ENCODE peak calls at places on chromosomes 2 and 18, in nine cellular contexts. R is sigmoid colon, L is Peyer's patch, M is tibial nerve, V is A549, P is IMR-90, J is transverse colon, S is heart left ventricle, Y is adrenal gland. Q is an unnamed sample.

GRCh38 chr2:65436825-65437221 is 4.4 kb upstream of the SPRED2 start:
- DNase-seq in L (no peak), M (no peak), P (no peak), V (no peak), R (no peak), Y (no peak), S (no peak), J (no peak), Q (no peak)

GRCh38 chr2:204849887-204850286 is 304.6 kb downstream of the PARD3B start:
- DNase-seq in P (no peak), S (no peak), Y (no peak), L (no peak), M (no peak), J (no peak), V (no peak), R (no peak), Q (no peak)

GRCh38 chr2:149743842-149744468 is 156.4 kb upstream of the MMADHC start:
- DNase-seq in Y (no peak), L (no peak), J (no peak), M (no peak), S (no peak), V (no peak), P (peak; percentile 97), R (no peak), Q (no peak)

GRCh38 chr2:27086722-27087446 is at the start of gene KHK:
- DNase-seq in J (peak; percentile 77), P (no peak), R (peak; percentile 88), Y (peak; percentile 69), M (no peak), S (peak; percentile 79), V (peak; percentile 94), L (peak; percentile 90), Q (peak; percentile 73)

GRCh38 chr2:148483675-148484074 is 160.9 kb upstream of the EPC2 start:
- DNase-seq in R (no peak), Y (no peak), L (no peak), S (no peak), M (no peak), P (peak; percentile 2), V (no peak), J (no peak), Q (no peak)

GRCh38 chr2:126698991-126699390 is 43.0 kb downstream of the GYPC start:
- DNase-seq in V (no peak), P (no peak), S (no peak), L (no peak), J (no peak), M (no peak), R (no peak), Y (no peak), Q (no peak)

GRCh38 chr2:106547104-106547503 is 59.9 kb downstream of the CD8B2 start:
- DNase-seq in J (no peak), P (no peak), M (no peak), V (no peak), R (peak; percentile 69), S (no peak), Y (no peak), L (no peak), Q (no peak)

GRCh38 chr2:221104391-221104811 is 467.7 kb downstream of the EPHA4 start:
- DNase-seq in R (no peak), L (no peak), V (no peak), M (peak; percentile 36), S (peak; percentile 86), Y (peak; percentile 30), P (peak; percentile 64), J (no peak), Q (peak; percentile 25)

GRCh38 chr18:12278153-12278764 is 24.1 kb downstream of the CIDEA start:
- DNase-seq in J (no peak), R (no peak), Y (no peak), P (peak; percentile 13), L (no peak), V (no peak), S (peak; percentile 24), M (no peak), Q (no peak)

GRCh38 chr2:108922141-108922915 is 66.7 kb downstream of the EDAR start:
- DNase-seq in V (no peak), M (no peak), L (peak; percentile 38), Y (no peak), J (no peak), S (no peak), P (peak; percentile 22), R (peak; percentile 64), Q (no peak)

GRCh38 chr2:174765576-174765975 is 1.3 kb upstream of the CHRNA1 start:
- DNase-seq in M (no peak), P (no peak), J (no peak), L (no peak), S (no peak), V (no peak), R (no peak), Y (no peak), Q (no peak)

GRCh38 chr2:112140413-112140802 is 2.2 kb downstream of the FBLN7 start:
- DNase-seq in V (no peak), J (no peak), S (no peak), M (no peak), Y (no peak), R (no peak), L (no peak), P (no peak), Q (no peak)

GRCh38 chr2:112140899-112141622 is 2.9 kb downstream of the FBLN7 start:
- DNase-seq in P (no peak), Y (no peak), S (peak; percentile 37), M (no peak), V (no peak), R (no peak), L (no peak), J (no peak), Q (no peak)

GRCh38 chr2:112136081-112136480 is 2.1 kb upstream of the FBLN7 start:
- DNase-seq in Y (no peak), S (no peak), J (no peak), V (no peak), L (no peak), M (no peak), P (no peak), R (no peak), Q (no peak)

GRCh38 chr2:112138143-112139032 is at the start of gene FBLN7:
- DNase-seq in P (no peak), S (peak; percentile 73), Y (peak; percentile 49), J (no peak), M (no peak), L (no peak), R (no peak), V (no peak), Q (no peak)

GRCh38 chr2:112137516-112138142 is 556 bp upstream of the FBLN7 start:
- DNase-seq in M (no peak), R (no peak), V (no peak), J (no peak), Y (no peak), S (peak; percentile 32), P (peak; percentile 37), L (no peak), Q (peak; percentile 38)
- TF ChIP-seq POLR2A in M (no peak), R (no peak), V (no peak), J (no peak), Y (no peak), S (no peak), P (no peak), L (no peak), Q (no peak)

DNA sequence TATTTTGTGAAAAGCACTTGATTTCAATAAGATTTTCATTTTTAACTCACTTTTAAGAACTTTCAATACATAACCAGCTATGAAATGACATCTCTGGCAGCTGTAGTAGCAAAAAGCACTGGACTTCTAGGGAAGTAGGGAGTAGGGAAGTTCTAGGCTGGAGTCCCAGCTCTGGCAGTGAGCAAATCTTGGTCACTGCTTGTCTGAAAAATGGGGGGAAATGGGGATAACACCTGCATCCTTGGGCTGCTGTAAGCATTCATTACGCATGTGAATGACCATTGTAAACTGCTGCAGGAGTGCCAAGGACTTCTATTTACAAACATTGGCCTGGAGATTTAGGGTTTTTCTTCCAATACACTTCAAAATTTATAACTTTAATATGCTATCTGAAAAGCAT is 940 bp upstream of the MPP4 start:
- DNase-seq in J (no peak), S (no peak), R (no peak), V (no peak), Y (no peak), P (no peak), L (no peak), M (no peak), Q (no peak)
- H3K4me1 ChIP-seq in J (no peaks in the 10 kb centered on the region), S (peaks cover 28% of the 10 kb centered on the region), R (no peaks in the 10 kb centered on the region), V (peaks cover 21% of the 10 kb centered on the region), Y (peaks cover 5% of the 10 kb centered on the region), P (peaks cover 26% of the 10 kb centered on the region), L (no peaks in the 10 kb centered on the region), M (peaks cover 8% of the 10 kb centered on the region), Q (peaks cover 3% of the 10 kb centered on the region)

GRCh38 chr2:20450201-20451108 is 3.6 kb downstream of the RHOB start:
- DNase-seq in M (peak; percentile 78), L (no peak), J (peak; percentile 62), P (peak; percentile 89), Y (peak; percentile 86), V (no peak), R (peak; percentile 97), S (no peak), Q (peak; percentile 49)
- H3K27ac ChIP-seq in M (peak overlapping the region; percentile 99), L (peak overlapping the region; percentile 95), J (peak overlapping the region; percentile 99), P (peak overlapping the region; percentile 52), Y (peak overlapping the region; percentile 99), V (peak overlapping the region; percentile 95), R (peak overlapping the region; percentile 97), S (peak overlapping the region; percentile 99), Q (peak overlapping the region; percentile 28)

GRCh38 chr2:218812861-218813260 is 18.7 kb downstream of the PRKAG3 start:
- DNase-seq in Y (no peak), J (no peak), S (no peak), L (no peak), P (no peak), R (no peak), M (no peak), V (no peak), Q (no peak)

GRCh38 chr2:218813771-218814460 is 17.7 kb downstream of the PRKAG3 start:
- DNase-seq in M (no peak), P (no peak), J (peak; percentile 77), Y (no peak), R (no peak), S (no peak), L (peak; percentile 71), V (no peak), Q (no peak)

GRCh38 chr2:218811382-218811781 is 20.2 kb downstream of the PRKAG3 start:
- DNase-seq in V (no peak), P (peak; percentile 52), S (no peak), L (no peak), Y (no peak), R (no peak), J (no peak), M (no peak), Q (no peak)

GRCh38 chr2:218810251-218810650 is 21.4 kb downstream of the PRKAG3 start:
- DNase-seq in R (no peak), S (no peak), J (no peak), L (no peak), P (peak; percentile 76), Y (no peak), M (no peak), V (no peak), Q (no peak)

GRCh38 chr2:218812096-218812815 is 19.3 kb downstream of the PRKAG3 start:
- DNase-seq in M (no peak), L (no peak), V (no peak), Y (no peak), R (no peak), J (no peak), P (no peak), S (no peak), Q (no peak)
- TF ChIP-seq POLR2A in M (no peak), L (no peak), V (no peak), Y (no peak), R (no peak), J (no peak), P (no peak), S (no peak), Q (no peak)